ENCODE peak calls at places on chromosome 2, in five cellular contexts. One of them, this sample, is unnamed.

GRCh38 chr2:42195559-42195958 is 26.4 kb downstream of the EML4 start:
- DNase-seq in EL: peak; percentile 75
- DNase-seq in effector memory CD8-positive, alpha-beta T cell: no peak
- DNase-seq in iPS DF 6.9: no peak
- DNase-seq in NAMALWA: no peak
- DNase-seq in this sample: peak; percentile 4

GRCh38 chr2:215773728-215774127 is 239.6 kb downstream of the MREG start:
- DNase-seq in EL: peak; percentile 95
- DNase-seq in effector memory CD8-positive, alpha-beta T cell: no peak
- DNase-seq in iPS DF 6.9: no peak
- DNase-seq in NAMALWA: no peak
- DNase-seq in this sample: no peak

GRCh38 chr2:1815053-1815452 is 70.7 kb upstream of the PXDN start:
- DNase-seq in EL: no peak
- DNase-seq in effector memory CD8-positive, alpha-beta T cell: no peak
- DNase-seq in iPS DF 6.9: no peak
- DNase-seq in NAMALWA: no peak
- DNase-seq in this sample: no peak

GRCh38 chr2:206274434-206275273 is at the start of gene ZDBF2:
- DNase-seq in EL: peak; percentile 49
- DNase-seq in effector memory CD8-positive, alpha-beta T cell: peak; percentile 18
- DNase-seq in iPS DF 6.9: no peak
- DNase-seq in NAMALWA: peak; percentile 70
- DNase-seq in this sample: peak; percentile 54

GRCh38 chr2:14235667-14236066 is 396.9 kb upstream of the LRATD1 start:
- DNase-seq in EL: no peak
- DNase-seq in effector memory CD8-positive, alpha-beta T cell: no peak
- DNase-seq in iPS DF 6.9: no peak
- DNase-seq in NAMALWA: no peak
- DNase-seq in this sample: no peak

GRCh38 chr2:7368211-7368610 is 451.0 kb downstream of the RNF144A start:
- DNase-seq in EL: no peak
- DNase-seq in effector memory CD8-positive, alpha-beta T cell: no peak
- DNase-seq in iPS DF 6.9: no peak
- DNase-seq in NAMALWA: no peak
- DNase-seq in this sample: no peak

GRCh38 chr2:174153757-174154680 is 94.3 kb downstream of the OLA1 start:
- DNase-seq in EL: peak; percentile 66
- DNase-seq in effector memory CD8-positive, alpha-beta T cell: no peak
- DNase-seq in iPS DF 6.9: no peak
- DNase-seq in NAMALWA: no peak
- DNase-seq in this sample: no peak

GRCh38 chr2:113754160-113754559 is 2.3 kb downstream of the SLC35F5 start:
- DNase-seq in EL: no peak
- DNase-seq in effector memory CD8-positive, alpha-beta T cell: no peak
- DNase-seq in iPS DF 6.9: no peak
- DNase-seq in NAMALWA: no peak
- DNase-seq in this sample: no peak

GRCh38 chr2:209868595-209868994 is 97.0 kb downstream of the UNC80 start:
- DNase-seq in EL: no peak
- DNase-seq in effector memory CD8-positive, alpha-beta T cell: no peak
- DNase-seq in iPS DF 6.9: no peak
- DNase-seq in NAMALWA: no peak
- DNase-seq in this sample: no peak

GRCh38 chr2:55047677-55048299 is 2.5 kb downstream of the RTN4 start:
- DNase-seq in EL: peak; percentile 49
- DNase-seq in effector memory CD8-positive, alpha-beta T cell: no peak
- DNase-seq in iPS DF 6.9: no peak
- DNase-seq in NAMALWA: peak; percentile 56
- DNase-seq in this sample: peak; percentile 81

GRCh38 chr2:67524236-67524635 is 127.1 kb downstream of the ETAA1 start:
- DNase-seq in EL: no peak
- DNase-seq in effector memory CD8-positive, alpha-beta T cell: no peak
- DNase-seq in iPS DF 6.9: no peak
- DNase-seq in NAMALWA: no peak
- DNase-seq in this sample: no peak

GRCh38 chr2:16323551-16324543 is 341.8 kb downstream of the CYRIA start:
- DNase-seq in EL: no peak
- DNase-seq in effector memory CD8-positive, alpha-beta T cell: no peak
- DNase-seq in iPS DF 6.9: no peak
- DNase-seq in NAMALWA: no peak
- DNase-seq in this sample: no peak

GRCh38 chr2:237677951-237678481 is 50.6 kb downstream of the LRRFIP1 start:
- DNase-seq in EL: peak; percentile 61
- DNase-seq in effector memory CD8-positive, alpha-beta T cell: no peak
- DNase-seq in iPS DF 6.9: no peak
- DNase-seq in NAMALWA: peak; percentile 31
- DNase-seq in this sample: no peak

GRCh38 chr2:46495347-46496030 is 16.1 kb downstream of the TMEM247 start:
- DNase-seq in EL: peak; percentile 60
- DNase-seq in effector memory CD8-positive, alpha-beta T cell: no peak
- DNase-seq in iPS DF 6.9: no peak
- DNase-seq in NAMALWA: no peak
- DNase-seq in this sample: no peak

GRCh38 chr2:141207042-141207398 is 923.8 kb downstream of the LRP1B start:
- DNase-seq in EL: no peak
- DNase-seq in effector memory CD8-positive, alpha-beta T cell: no peak
- DNase-seq in iPS DF 6.9: no peak
- DNase-seq in NAMALWA: no peak
- DNase-seq in this sample: no peak

GRCh38 chr2:42091671-42092070 is 43.9 kb downstream of the PKDCC start:
- DNase-seq in EL: no peak
- DNase-seq in effector memory CD8-positive, alpha-beta T cell: no peak
- DNase-seq in iPS DF 6.9: no peak
- DNase-seq in NAMALWA: no peak
- DNase-seq in this sample: no peak

GRCh38 chr2:43303889-43304288 is 77.5 kb upstream of the ZFP36L2 start:
- DNase-seq in EL: no peak
- DNase-seq in effector memory CD8-positive, alpha-beta T cell: no peak
- DNase-seq in iPS DF 6.9: no peak
- DNase-seq in NAMALWA: no peak
- DNase-seq in this sample: no peak

GRCh38 chr2:122491011-122491410 is 735.6 kb downstream of the TSN start:
- DNase-seq in EL: no peak
- DNase-seq in effector memory CD8-positive, alpha-beta T cell: no peak
- DNase-seq in iPS DF 6.9: no peak
- DNase-seq in NAMALWA: no peak
- DNase-seq in this sample: no peak

GRCh38 chr2:1486670-1487069 is 73.4 kb downstream of the TPO start:
- DNase-seq in EL: no peak
- DNase-seq in effector memory CD8-positive, alpha-beta T cell: no peak
- DNase-seq in iPS DF 6.9: no peak
- DNase-seq in NAMALWA: no peak
- DNase-seq in this sample: no peak

GRCh38 chr2:173874003-173874898 is 90.9 kb downstream of the SP3 start:
- DNase-seq in EL: no peak
- DNase-seq in effector memory CD8-positive, alpha-beta T cell: no peak
- DNase-seq in iPS DF 6.9: no peak
- DNase-seq in NAMALWA: peak; percentile 51
- DNase-seq in this sample: no peak

GRCh38 chr2:207167129-207167923 is 1.6 kb upstream of the KLF7 start:
- DNase-seq in EL: peak; percentile 45
- DNase-seq in effector memory CD8-positive, alpha-beta T cell: no peak
- DNase-seq in iPS DF 6.9: no peak
- DNase-seq in NAMALWA: no peak
- DNase-seq in this sample: no peak

GRCh38 chr2:186503827-186504606 is 18.0 kb downstream of the ZC3H15 start:
- DNase-seq in EL: peak; percentile 36
- DNase-seq in effector memory CD8-positive, alpha-beta T cell: no peak
- DNase-seq in iPS DF 6.9: no peak
- DNase-seq in NAMALWA: peak; percentile 59
- DNase-seq in this sample: peak; percentile 56

GRCh38 chr2:235433860-235434259 is 60.0 kb upstream of the AGAP1 start:
- DNase-seq in EL: peak; percentile 11
- DNase-seq in effector memory CD8-positive, alpha-beta T cell: no peak
- DNase-seq in iPS DF 6.9: no peak
- DNase-seq in NAMALWA: no peak
- DNase-seq in this sample: peak; percentile 50

GRCh38 chr2:159118859-159119510 is 150.5 kb downstream of the TANC1 start:
- DNase-seq in EL: no peak
- DNase-seq in effector memory CD8-positive, alpha-beta T cell: no peak
- DNase-seq in iPS DF 6.9: no peak
- DNase-seq in NAMALWA: no peak
- DNase-seq in this sample: no peak

GRCh38 chr2:71379086-71379485 is 47.5 kb downstream of the ZNF638 start:
- DNase-seq in EL: peak; percentile 75
- DNase-seq in effector memory CD8-positive, alpha-beta T cell: no peak
- DNase-seq in iPS DF 6.9: no peak
- DNase-seq in NAMALWA: no peak
- DNase-seq in this sample: peak; percentile 43

GRCh38 chr2:7011376-7012083 is 94.3 kb downstream of the RNF144A start:
- DNase-seq in EL: peak; percentile 18
- DNase-seq in effector memory CD8-positive, alpha-beta T cell: no peak
- DNase-seq in iPS DF 6.9: no peak
- DNase-seq in NAMALWA: no peak
- DNase-seq in this sample: peak; percentile 33

GRCh38 chr2:86068098-86069047 is 37.3 kb downstream of the POLR1A start:
- DNase-seq in EL: peak; percentile 69
- DNase-seq in effector memory CD8-positive, alpha-beta T cell: peak; percentile 38
- DNase-seq in iPS DF 6.9: no peak
- DNase-seq in NAMALWA: no peak
- DNase-seq in this sample: no peak

GRCh38 chr2:188788621-188789020 is 185.6 kb upstream of the COL3A1 start:
- DNase-seq in EL: peak; percentile 82
- DNase-seq in effector memory CD8-positive, alpha-beta T cell: no peak
- DNase-seq in iPS DF 6.9: no peak
- DNase-seq in NAMALWA: no peak
- DNase-seq in this sample: peak; percentile 66

GRCh38 chr2:9752441-9753275 is 90.6 kb upstream of the TAF1B start:
- DNase-seq in EL: peak; percentile 83
- DNase-seq in effector memory CD8-positive, alpha-beta T cell: peak; percentile 59
- DNase-seq in iPS DF 6.9: no peak
- DNase-seq in NAMALWA: no peak
- DNase-seq in this sample: peak; percentile 93

GRCh38 chr2:217248312-217248935 is 388.6 kb upstream of the TNP1 start:
- DNase-seq in EL: peak; percentile 2
- DNase-seq in effector memory CD8-positive, alpha-beta T cell: no peak
- DNase-seq in iPS DF 6.9: no peak
- DNase-seq in NAMALWA: peak; percentile 8
- DNase-seq in this sample: no peak

GRCh38 chr2:231479455-231479854 is 15.2 kb upstream of the NCL start:
- DNase-seq in EL: no peak
- DNase-seq in effector memory CD8-positive, alpha-beta T cell: no peak
- DNase-seq in iPS DF 6.9: no peak
- DNase-seq in NAMALWA: no peak
- DNase-seq in this sample: no peak